ENCODE peak calls at places on chromosome 6, in five cellular contexts. W, F, E, B and J are unnamed samples. For H3K27me3, the result is how much of the 10 kb centered on the place peaks cover.

GRCh38 chr6:30741789-30742315 is 635 bp downstream of the FLOT1 start:
- DNase-seq in E (no peak), W (no peak), B (no peak), F (no peak), J (peak)

GRCh38 chr6:73722318-73723060 is 26.5 kb downstream of the CD109 start:
- DNase-seq in F (peak), E (no peak), B (no peak), W (peak), J (peak)

GRCh38 chr6:127464161-127464880 is 5.1 kb upstream of the KIAA0408 start:
- DNase-seq in F (peak), B (no peak), E (no peak), W (peak), J (peak)

GRCh38 chr6:47471911-47472310 is 5.7 kb upstream of the CD2AP start:
- DNase-seq in E (no peak), F (no peak), B (no peak), W (no peak), J (no peak)

GRCh38 chr6:91173651-91174050 is 586.8 kb upstream of the MAP3K7 start:
- DNase-seq in B (no peak), F (no peak), W (no peak), E (no peak), J (no peak)

GRCh38 chr6:35489995-35490791 is 6.7 kb downstream of the TEAD3 start:
- DNase-seq in W (peak), E (no peak), B (no peak), F (peak), J (peak)

GRCh38 chr6:110195639-110196038 is 15.4 kb downstream of the CDC40 start:
- DNase-seq in F (no peak), B (no peak), W (no peak), E (no peak), J (no peak)

GRCh38 chr6:110181131-110182027 is 1.2 kb downstream of the CDC40 start:
- DNase-seq in F (no peak), E (no peak), B (no peak), W (peak), J (peak)

GRCh38 chr6:155418017-155418749 is 37.5 kb downstream of the NOX3 start:
- DNase-seq in B (peak), E (peak), W (peak), F (peak), J (peak)

GRCh38 chr6:155420492-155420891 is 35.1 kb downstream of the NOX3 start:
- DNase-seq in B (no peak), E (no peak), W (no peak), F (no peak), J (no peak)

GRCh38 chr6:155415953-155416352 is 39.7 kb downstream of the NOX3 start:
- DNase-seq in F (no peak), B (no peak), W (no peak), E (no peak), J (no peak)

GRCh38 chr6:155419161-155419560 is 36.5 kb downstream of the NOX3 start:
- DNase-seq in W (peak), B (no peak), F (peak), E (no peak), J (peak)

GRCh38 chr6:155417454-155417853 is 38.2 kb downstream of the NOX3 start:
- DNase-seq in E (no peak), B (no peak), W (peak), F (no peak), J (peak)
- H3K4me3 ChIP-seq in E (no peak), B (no peak), W (no peak), F (no peak), J (peak)

GRCh38 chr6:7489376-7489775 is 52.1 kb upstream of the DSP start:
- DNase-seq in F (no peak), W (no peak), B (no peak), E (no peak), J (no peak)

GRCh38 chr6:7496266-7496875 is 45.1 kb upstream of the DSP start:
- DNase-seq in E (no peak), B (no peak), F (no peak), W (peak), J (no peak)

GRCh38 chr6:7488494-7488893 is 53.0 kb upstream of the DSP start:
- DNase-seq in F (no peak), B (no peak), W (no peak), E (no peak), J (no peak)

GRCh38 chr6:7493866-7494265 is 47.6 kb upstream of the DSP start:
- DNase-seq in E (no peak), B (no peak), F (no peak), W (no peak), J (no peak)
- H3K27me3 ChIP-seq in E (under half), B (under half), F (under half), W (under half), J (under half)

GRCh38 chr6:32174416-32174815 is 1.5 kb downstream of the AGPAT1 start:
- DNase-seq in B (no peak), E (no peak), F (no peak), W (no peak), J (no peak)
- H3K4me3 ChIP-seq in B (no peak), E (no peak), F (no peak), W (no peak), J (no peak)

GRCh38 chr6:55901765-55902164 is 26.4 kb upstream of the BMP5 start:
- DNase-seq in E (no peak), W (no peak), F (no peak), B (no peak), J (no peak)

GRCh38 chr6:55892749-55893357 is 17.5 kb upstream of the BMP5 start:
- DNase-seq in E (no peak), W (peak), F (no peak), B (no peak), J (no peak)

GRCh38 chr6:55898342-55898741 is 23.0 kb upstream of the BMP5 start:
- DNase-seq in E (no peak), W (peak), F (peak), B (no peak), J (peak)

DNA sequence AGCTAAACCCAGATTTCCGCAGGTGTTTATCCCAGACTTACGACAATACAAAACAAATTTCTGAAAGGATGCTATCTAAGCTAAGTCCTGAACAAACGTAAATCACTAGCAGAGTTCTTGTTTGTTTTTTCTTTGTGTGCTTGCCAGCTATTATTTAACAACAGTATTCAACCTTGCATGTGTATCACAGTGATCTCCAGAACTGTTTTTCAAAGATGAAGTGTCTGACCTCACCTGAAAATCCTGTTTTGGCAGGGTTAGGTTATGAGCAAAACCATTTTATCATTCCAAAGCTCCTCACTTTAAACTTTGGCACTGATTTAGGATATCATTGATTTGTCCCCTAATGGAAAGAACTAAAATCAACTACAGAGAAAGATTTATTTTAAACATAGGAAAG is 20.6 kb upstream of the BMP5 start:
- DNase-seq in F (no peak), W (no peak), E (no peak), B (no peak), J (no peak)
- H3K27me3 ChIP-seq in F (under half), W (under half), E (under half), B (under half), J (under half)

DNA sequence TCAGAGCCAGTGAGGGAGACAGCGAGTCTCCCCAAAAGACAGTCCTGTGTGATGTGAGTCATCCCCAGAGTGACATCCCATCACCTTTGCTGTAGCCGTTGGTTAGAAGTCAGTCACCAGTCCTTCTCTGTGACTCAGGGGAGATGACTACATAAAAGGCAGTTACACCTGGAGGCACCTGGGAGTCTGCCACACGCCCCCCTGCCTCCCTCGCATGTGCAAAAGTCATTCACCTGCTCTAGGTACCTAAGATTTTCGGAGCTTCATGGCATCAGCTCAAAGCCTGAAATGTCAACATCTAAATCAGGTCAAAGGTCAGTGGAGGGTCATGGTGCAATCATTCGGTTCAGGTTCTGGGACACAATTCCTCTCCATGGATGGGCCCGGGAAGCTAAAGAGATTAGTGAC is 50.3 kb downstream of the PRR18 start:
- DNase-seq in B (no peak), E (no peak), F (no peak), W (no peak), J (no peak)
- H3K4me3 ChIP-seq in B (no peak), E (no peak), F (no peak), W (no peak), J (no peak)

DNA sequence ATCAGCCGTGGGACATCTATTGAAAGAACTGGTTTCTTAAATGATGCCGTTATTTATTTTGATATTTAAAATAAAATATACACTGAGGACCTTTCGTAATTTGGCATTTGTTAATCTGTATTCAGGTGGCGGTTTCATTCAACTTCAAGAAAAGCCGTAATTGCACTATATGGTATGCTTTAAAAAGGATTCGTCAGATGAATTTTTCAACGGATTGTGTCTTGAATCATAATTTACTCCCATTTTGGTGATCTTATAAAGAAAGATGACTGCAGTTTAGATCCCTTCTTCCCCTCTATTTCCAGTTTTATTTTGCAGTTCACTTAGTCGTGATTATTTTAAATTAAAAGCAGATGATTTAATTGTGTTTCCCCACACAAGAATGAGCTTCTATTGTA is 761 bp downstream of the KLHL32 start:
- DNase-seq in B (no peak), W (no peak), E (no peak), F (no peak), J (peak)
- H3K27me3 ChIP-seq in B (under half), W (under half), E (under half), F (under half), J (under half)

GRCh38 chr6:119499797-119500196 is 150.2 kb upstream of the MAN1A1 start:
- DNase-seq in W (no peak), F (no peak), E (no peak), B (no peak), J (no peak)
- H3K4me3 ChIP-seq in W (no peak), F (no peak), E (no peak), B (no peak), J (no peak)

DNA sequence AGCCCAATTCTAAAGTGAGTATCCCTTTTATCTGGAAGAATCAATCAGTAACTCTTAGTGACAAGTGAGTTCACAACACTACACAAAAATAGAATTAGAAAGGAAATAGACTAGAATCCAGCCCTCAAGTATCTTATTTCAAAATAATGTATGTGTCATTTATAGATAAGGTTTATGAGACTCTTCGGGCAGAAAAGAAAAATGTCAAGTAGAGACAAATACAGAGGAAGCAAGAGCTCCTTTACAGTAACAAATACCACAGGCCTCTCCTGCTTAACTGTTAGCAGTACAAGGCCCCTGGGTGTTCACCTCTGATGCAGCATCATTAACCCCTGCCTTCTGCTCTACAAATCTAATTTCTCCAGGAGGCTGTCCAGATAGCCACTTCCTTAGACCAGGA is 76.7 kb downstream of the UBE3D start:
- DNase-seq in W (peak), E (no peak), B (no peak), F (peak), J (peak)
- H3K27me3 ChIP-seq in W (under half), E (under half), B (under half), F (under half), J (under half)